ENCODE peak calls at places on chromosomes 5 and 9, in nine cellular contexts. I is lower leg skin; Z is CD8-positive, alpha-beta T cell; A is upper lobe of right lung; R is pancreas; H is endothelial cell; L is activated CD8-positive, alpha-beta T cell treated with anti-CD3 and anti-CD28 coated beads for 36 hours; Y is nephron progenitor cell; F is WTC11. C is an unnamed sample.

GRCh38 chr5:160457255-160457654 is 35.6 kb downstream of the PTTG1 start:
- DNase-seq in I (no peak), Z (no peak), A (no peak), R (no peak), H (no peak), L (no peak), Y (no peak), F (no peak), C (peak)

GRCh38 chr5:133827001-133827400 is 141.4 kb downstream of the C5orf15 start:
- DNase-seq in I (no peak), Z (no peak), A (no peak), R (no peak), H (no peak), L (no peak), Y (peak), F (no peak), C (no peak)

GRCh38 chr5:174725261-174725990 is 1.0 kb downstream of the MSX2 start:
- DNase-seq in I (no peak), Z (no peak), A (no peak), R (no peak), H (no peak), L (no peak), Y (no peak), F (no peak), C (no peak)

GRCh38 chr5:97162045-97162444 is 19.6 kb upstream of the LIX1 start:
- DNase-seq in I (peak), Z (peak), A (no peak), R (no peak), H (peak), L (peak), Y (peak), F (peak), C (peak)

GRCh38 chr9:122777935-122778671 is 10.6 kb upstream of the OR5C1 start:
- DNase-seq in I (no peak), Z (no peak), A (no peak), R (no peak), H (no peak), L (no peak), Y (no peak), F (no peak), C (peak)

GRCh38 chr9:120524852-120525251 is 55.1 kb downstream of the CDK5RAP2 start:
- DNase-seq in I (no peak), Z (no peak), A (no peak), R (no peak), H (no peak), L (no peak), Y (no peak), F (no peak), C (no peak)

GRCh38 chr9:135609366-135609955 is 29.9 kb downstream of the GLT6D1 start:
- DNase-seq in I (no peak), Z (no peak), A (no peak), R (no peak), H (no peak), L (no peak), Y (no peak), F (no peak), C (no peak)

GRCh38 chr5:139742173-139742903 is 53.3 kb upstream of the PSD2 start:
- DNase-seq in I (no peak), Z (no peak), A (no peak), R (no peak), H (no peak), L (no peak), Y (no peak), F (no peak), C (no peak)

GRCh38 chr5:35618791-35619190 is 1.1 kb downstream of the SPEF2 start:
- DNase-seq in I (no peak), Z (no peak), A (no peak), R (no peak), H (no peak), L (no peak), Y (no peak), F (no peak), C (no peak)

GRCh38 chr9:128103589-128103962 is 24.0 kb downstream of the PTGES2 start:
- DNase-seq in I (no peak), Z (peak), A (no peak), R (no peak), H (no peak), L (peak), Y (no peak), F (no peak), C (no peak)

GRCh38 chr5:96509313-96509712 is 76.3 kb upstream of the PCSK1 start:
- DNase-seq in I (no peak), Z (no peak), A (no peak), R (no peak), H (no peak), L (no peak), Y (no peak), F (no peak), C (no peak)

GRCh38 chr9:16002816-16003215 is 450.0 kb downstream of the CCDC171 start:
- DNase-seq in I (no peak), Z (no peak), A (no peak), R (no peak), H (no peak), L (no peak), Y (no peak), F (no peak), C (peak)

GRCh38 chr5:119330367-119331183 is 25.2 kb upstream of the TNFAIP8 start:
- DNase-seq in I (no peak), Z (peak), A (no peak), R (no peak), H (no peak), L (peak), Y (no peak), F (no peak), C (peak)

GRCh38 chr5:150503977-150504620 is 3.8 kb upstream of the NDST1 start:
- DNase-seq in I (no peak), Z (no peak), A (peak), R (peak), H (no peak), L (no peak), Y (no peak), F (no peak), C (no peak)

GRCh38 chr5:163821142-163821541 is 315.7 kb downstream of the MAT2B start:
- DNase-seq in I (no peak), Z (no peak), A (no peak), R (no peak), H (no peak), L (no peak), Y (no peak), F (peak), C (no peak)

DNA sequence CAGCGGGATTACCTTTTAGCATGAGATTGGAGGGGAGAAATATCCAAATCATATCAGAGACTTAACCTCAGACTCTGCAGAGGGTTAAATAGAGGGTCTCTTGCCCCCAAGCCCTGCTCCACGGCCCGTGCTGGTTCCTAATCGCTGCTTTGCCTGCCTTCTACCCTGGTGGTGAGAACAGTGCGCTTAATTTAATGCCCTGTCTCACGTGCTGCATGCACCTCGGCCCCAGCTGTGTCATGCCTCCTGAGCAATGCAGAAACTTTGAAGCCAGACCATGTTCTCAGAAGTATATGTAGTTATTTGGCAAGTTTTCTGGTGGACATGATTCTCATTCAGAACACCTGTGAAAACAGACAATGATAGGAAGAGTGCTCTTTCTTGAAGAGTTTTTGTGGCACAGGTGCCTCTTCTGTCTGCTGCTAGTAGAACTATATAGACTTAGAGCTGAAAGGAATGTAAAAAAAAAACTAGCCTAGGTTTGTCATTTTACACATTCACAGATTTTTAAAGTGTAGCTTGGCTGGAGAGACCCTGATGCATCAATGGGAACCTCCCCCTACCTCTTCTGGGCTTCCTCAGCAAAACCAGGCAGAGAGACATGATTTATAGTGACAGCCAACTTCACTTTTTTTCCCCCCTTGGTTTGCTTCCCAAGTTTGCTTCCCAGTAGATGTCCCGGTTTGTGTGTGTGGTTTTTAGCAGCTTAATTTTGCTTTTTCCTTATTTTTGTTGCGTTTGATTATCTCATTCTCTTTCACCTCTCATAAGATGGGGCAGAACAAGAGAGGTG is 1.6 kb downstream of the OTULIN start:
- DNase-seq in I (no peak), Z (peak), A (peak), R (no peak), H (peak), L (peak), Y (peak), F (no peak), C (peak)
- TF ChIP-seq CTCF in I (no peak), Z (peak), A (no peak), R (no peak), H (no peak), L (peak), Y (no peak), F (no peak), C (peak)

GRCh38 chr9:103319979-103320378 is 324.8 kb downstream of the CYLC2 start:
- DNase-seq in I (no peak), Z (no peak), A (no peak), R (no peak), H (no peak), L (no peak), Y (no peak), F (no peak), C (peak)
- TF ChIP-seq CTCF in I (no peak), Z (no peak), A (no peak), R (no peak), H (no peak), L (no peak), Y (peak), F (peak), C (no peak)

GRCh38 chr9:33778700-33779351 is 16.5 kb upstream of the PRSS3 start:
- DNase-seq in I (peak), Z (peak), A (no peak), R (no peak), H (peak), L (peak), Y (peak), F (peak), C (peak)
- TF ChIP-seq CTCF in I (no peak), Z (peak), A (peak), R (peak), H (peak), L (peak), Y (peak), F (peak), C (peak)

GRCh38 chr9:83523684-83524083 is 14.5 kb downstream of the FRMD3 start:
- DNase-seq in I (no peak), Z (no peak), A (no peak), R (no peak), H (no peak), L (no peak), Y (no peak), F (no peak), C (no peak)
- TF ChIP-seq CTCF in I (no peak), Z (no peak), A (no peak), R (no peak), H (no peak), L (no peak), Y (no peak), F (no peak), C (no peak)

DNA sequence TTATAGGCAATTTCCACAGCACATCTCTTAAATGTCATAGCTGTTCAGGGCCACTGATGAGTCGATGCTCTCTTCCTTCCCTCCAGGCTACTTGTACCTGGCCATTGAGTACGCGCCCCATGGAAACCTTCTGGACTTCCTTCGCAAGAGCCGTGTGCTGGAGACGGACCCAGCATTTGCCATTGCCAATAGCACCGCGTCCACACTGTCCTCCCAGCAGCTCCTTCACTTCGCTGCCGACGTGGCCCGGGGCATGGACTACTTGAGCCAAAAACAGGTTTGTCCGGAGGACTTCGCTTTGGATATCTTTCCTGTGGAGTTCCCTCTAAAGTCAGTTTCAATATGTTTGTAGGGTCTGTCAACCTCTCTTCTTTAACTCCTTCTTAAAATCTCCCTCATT is 84.3 kb downstream of the EQTN start:
- DNase-seq in I (no peak), Z (no peak), A (no peak), R (no peak), H (no peak), L (no peak), Y (no peak), F (no peak), C (peak)
- TF ChIP-seq CTCF in I (no peak), Z (no peak), A (no peak), R (no peak), H (no peak), L (no peak), Y (no peak), F (no peak), C (no peak)

DNA sequence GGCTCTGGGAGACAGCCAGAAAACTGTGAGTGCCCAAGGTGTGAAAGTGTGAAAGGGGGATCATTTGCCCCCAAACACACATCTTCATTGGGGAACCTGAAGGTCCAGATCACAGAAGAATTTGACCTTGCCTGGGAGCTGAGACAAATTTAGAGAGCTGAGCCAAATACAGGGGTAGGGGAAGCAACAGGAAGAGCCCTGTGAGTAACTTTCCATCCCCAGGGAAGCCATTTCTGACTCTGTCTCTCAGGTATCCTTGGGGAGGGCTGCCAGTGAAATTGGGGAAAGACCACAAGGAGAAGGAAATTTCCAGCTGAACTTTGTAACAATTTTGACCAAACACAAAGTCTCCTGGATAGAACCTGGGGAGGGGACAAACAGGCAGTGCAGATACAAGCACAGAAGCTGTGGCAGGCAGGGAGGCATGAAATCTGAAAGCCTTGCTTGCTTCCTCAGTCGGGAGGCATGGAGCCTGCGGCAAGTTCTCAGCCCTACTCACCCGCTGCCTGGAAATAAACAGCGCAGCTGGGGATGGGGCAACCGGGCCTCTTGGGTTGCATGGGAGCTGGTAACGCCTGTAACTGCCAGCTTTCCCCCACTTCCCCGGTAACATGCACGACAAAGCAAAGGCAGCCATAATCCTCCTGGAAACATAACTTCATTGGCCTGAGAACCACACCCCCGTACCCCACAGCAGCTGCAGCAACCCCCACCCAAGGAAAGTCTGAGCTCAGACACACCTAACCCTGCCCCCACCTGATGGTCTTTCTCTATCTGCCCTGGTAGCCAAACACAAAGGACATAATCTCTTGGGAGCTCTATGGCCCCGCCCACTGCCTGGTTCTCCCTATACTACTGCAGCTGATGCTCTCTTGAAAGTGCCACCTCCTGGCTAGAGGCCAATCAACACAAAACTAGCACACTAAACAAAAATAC is 31.4 kb upstream of the ZCCHC9 start:
- DNase-seq in I (no peak), Z (no peak), A (no peak), R (no peak), H (no peak), L (no peak), Y (no peak), F (peak), C (no peak)
- TF ChIP-seq CTCF in I (no peak), Z (no peak), A (no peak), R (no peak), H (no peak), L (no peak), Y (no peak), F (no peak), C (no peak)

DNA sequence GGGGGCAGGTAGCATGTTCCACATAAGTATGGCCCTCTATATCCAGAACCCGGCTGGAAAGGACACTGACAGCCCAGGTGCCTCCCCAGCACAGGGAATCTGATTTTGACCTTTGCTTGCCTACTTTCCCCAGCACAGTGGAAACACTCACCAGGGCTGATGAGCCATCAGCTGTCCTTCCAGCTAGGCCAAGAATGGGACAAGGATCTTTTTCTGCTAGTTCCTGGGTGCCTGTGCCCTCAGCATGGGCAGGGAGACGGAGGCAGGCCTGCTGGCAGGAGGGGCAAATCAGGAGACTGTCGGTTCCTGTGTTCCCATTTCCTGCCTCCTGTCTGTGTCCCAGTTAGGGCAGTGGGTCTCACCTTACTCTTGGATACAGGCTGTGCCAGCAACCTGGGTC is 1.1 kb downstream of the CYFIP2 start:
- DNase-seq in I (no peak), Z (no peak), A (no peak), R (no peak), H (no peak), L (no peak), Y (no peak), F (no peak), C (no peak)
- TF ChIP-seq CTCF in I (no peak), Z (no peak), A (no peak), R (no peak), H (no peak), L (no peak), Y (no peak), F (no peak), C (no peak)

GRCh38 chr5:33037101-33037500 is 326.0 kb downstream of the NPR3 start:
- DNase-seq in I (no peak), Z (no peak), A (no peak), R (no peak), H (no peak), L (no peak), Y (no peak), F (no peak), C (no peak)
- TF ChIP-seq CTCF in I (no peak), Z (no peak), A (no peak), R (no peak), H (no peak), L (no peak), Y (no peak), F (no peak), C (no peak)

GRCh38 chr5:10680876-10681481 is 80.1 kb downstream of the DAP start:
- DNase-seq in I (no peak), Z (no peak), A (no peak), R (no peak), H (no peak), L (no peak), Y (no peak), F (no peak), C (no peak)

GRCh38 chr5:10681605-10682428 is 79.2 kb downstream of the DAP start:
- DNase-seq in I (no peak), Z (no peak), A (no peak), R (no peak), H (no peak), L (no peak), Y (no peak), F (no peak), C (no peak)

GRCh38 chr5:10677533-10677932 is 83.5 kb downstream of the DAP start:
- DNase-seq in I (no peak), Z (no peak), A (no peak), R (no peak), H (no peak), L (no peak), Y (no peak), F (no peak), C (no peak)

GRCh38 chr5:10678236-10678635 is 82.8 kb downstream of the DAP start:
- DNase-seq in I (no peak), Z (no peak), A (no peak), R (no peak), H (no peak), L (no peak), Y (no peak), F (no peak), C (no peak)

GRCh38 chr5:10679336-10679988 is 81.6 kb downstream of the DAP start:
- DNase-seq in I (no peak), Z (no peak), A (no peak), R (no peak), H (no peak), L (no peak), Y (no peak), F (no peak), C (no peak)
- TF ChIP-seq CTCF in I (no peak), Z (no peak), A (no peak), R (no peak), H (no peak), L (no peak), Y (no peak), F (no peak), C (no peak)